ENCODE peak calls at places on chromosome 22, in four cellular contexts. T is esophagus squamous epithelium, H is IMR-90, Z is Peyer's patch. E is an unnamed sample. For H3K9me3, the result is how much of the 10 kb centered on the place peaks cover.

GRCh38 chr22:25853902-25854301 is 111.9 kb downstream of the MYO18B start:
- DNase-seq in H (no peak), Z (no peak), T (no peak), E (no peak)

GRCh38 chr22:37239336-37240239 is 4.5 kb downstream of the RAC2 start:
- DNase-seq in T (no peak), Z (no peak), H (no peak), E (no peak)

GRCh38 chr22:47169801-47170140 is 407.3 kb downstream of the TBC1D22A start:
- DNase-seq in Z (no peak), H (no peak), T (no peak), E (no peak)

GRCh38 chr22:19705181-19705934 is 8.9 kb upstream of the SEPTIN5 start:
- DNase-seq in Z (no peak), T (no peak), H (no peak), E (no peak)

GRCh38 chr22:29457730-29458129 is 19.3 kb downstream of the RFPL1 start:
- DNase-seq in Z (no peak), T (no peak), H (peak), E (peak)

GRCh38 chr22:35051791-35052190 is 14.2 kb upstream of the ISX start:
- DNase-seq in Z (no peak), T (no peak), H (no peak), E (no peak)

GRCh38 chr22:24965822-24966626 is 13.5 kb downstream of the KIAA1671 start:
- DNase-seq in T (no peak), H (no peak), Z (peak), E (peak)

GRCh38 chr22:35313311-35314121 is 13.8 kb downstream of the TOM1 start:
- DNase-seq in Z (no peak), T (no peak), H (peak), E (peak)

GRCh38 chr22:50724616-50725015 is 13.4 kb upstream of the ACR start:
- DNase-seq in Z (no peak), H (no peak), T (no peak), E (no peak)

GRCh38 chr22:45208696-45208992 is 32.0 kb downstream of the KIAA0930 start:
- DNase-seq in T (no peak), H (no peak), Z (peak), E (no peak)
- H3K9me3 ChIP-seq in T (under half), H (under half), Z (under half), E (under half)

GRCh38 chr22:22553141-22553540 is 5.9 kb downstream of the PRAME start:
- DNase-seq in Z (no peak), T (no peak), H (no peak), E (no peak)

GRCh38 chr22:22548910-22549309 is 10.2 kb downstream of the PRAME start:
- DNase-seq in Z (no peak), T (no peak), H (no peak), E (no peak)

GRCh38 chr22:22548349-22548716 is 10.7 kb downstream of the PRAME start:
- DNase-seq in Z (no peak), H (no peak), T (no peak), E (no peak)

GRCh38 chr22:22552630-22553029 is 6.4 kb downstream of the PRAME start:
- DNase-seq in H (no peak), Z (no peak), T (no peak), E (peak)

DNA sequence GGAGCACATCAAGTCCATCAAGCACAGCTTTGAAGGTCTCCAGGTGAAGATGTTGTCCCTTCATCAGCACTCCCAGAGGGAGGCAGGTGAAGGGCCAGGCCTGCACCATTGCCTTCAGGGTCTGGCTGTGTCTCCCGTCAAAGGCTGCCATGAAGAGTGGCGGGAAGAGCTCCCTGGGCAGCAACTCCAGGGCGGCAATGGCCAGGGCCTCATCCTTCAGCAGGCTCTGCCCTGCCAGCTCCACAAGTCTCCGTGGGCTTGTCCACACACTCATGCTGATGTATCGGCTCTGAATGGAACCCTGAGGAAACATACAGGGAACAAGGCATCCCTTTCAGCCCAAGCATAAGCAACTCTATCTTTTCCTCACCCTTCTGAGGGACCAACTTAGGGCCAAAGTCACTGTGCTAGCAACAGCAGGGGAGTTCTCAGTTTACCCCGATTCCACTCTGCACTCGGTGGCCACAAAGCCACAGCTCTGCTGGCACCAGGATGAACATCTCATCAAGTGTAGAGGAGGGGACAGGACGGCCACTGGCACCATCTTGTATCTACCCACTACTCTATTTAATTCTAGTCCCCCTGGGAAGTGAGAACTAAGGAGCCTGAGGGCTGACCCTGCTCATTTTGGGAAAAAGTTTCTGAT is 8.2 kb downstream of the PRAME start:
- DNase-seq in Z (no peak), H (no peak), T (no peak), E (no peak)
- H3K27ac ChIP-seq in Z (no peak), H (no peak), T (no peak), E (no peak)

DNA sequence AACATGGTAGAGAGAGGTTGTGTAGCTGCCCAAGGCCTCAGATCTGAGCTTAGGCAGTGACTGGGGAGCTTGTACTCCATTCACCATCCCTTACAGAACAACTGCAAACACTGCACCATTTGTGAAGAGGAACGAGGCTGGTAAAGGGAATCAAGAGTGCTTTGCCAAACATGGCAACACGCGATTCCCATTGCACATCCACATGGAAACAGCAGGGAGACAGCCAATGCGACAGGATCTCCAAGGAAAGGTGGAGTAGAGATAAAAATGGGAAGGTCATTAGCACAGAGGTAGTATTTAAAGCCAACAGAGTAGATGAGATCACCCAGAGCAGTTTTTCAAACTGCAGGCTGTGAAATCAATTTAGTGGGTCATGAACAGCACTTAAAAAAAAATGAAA is 42.0 kb downstream of the TCF20 start:
- DNase-seq in H (no peak), Z (no peak), T (no peak), E (no peak)
- H3K9me3 ChIP-seq in H (under half), Z (under half), T (under half), E (under half)

GRCh38 chr22:46039531-46039930 is 62.6 kb upstream of the WNT7B start:
- DNase-seq in H (no peak), T (no peak), Z (no peak), E (no peak)

GRCh38 chr22:46042786-46043185 is 65.8 kb upstream of the WNT7B start:
- DNase-seq in Z (peak), T (no peak), H (peak), E (no peak)

GRCh38 chr22:46040471-46041465 is 63.8 kb upstream of the WNT7B start:
- DNase-seq in T (no peak), Z (peak), H (no peak), E (no peak)

GRCh38 chr22:46043339-46043738 is 66.4 kb upstream of the WNT7B start:
- DNase-seq in T (no peak), Z (peak), H (no peak), E (no peak)

DNA sequence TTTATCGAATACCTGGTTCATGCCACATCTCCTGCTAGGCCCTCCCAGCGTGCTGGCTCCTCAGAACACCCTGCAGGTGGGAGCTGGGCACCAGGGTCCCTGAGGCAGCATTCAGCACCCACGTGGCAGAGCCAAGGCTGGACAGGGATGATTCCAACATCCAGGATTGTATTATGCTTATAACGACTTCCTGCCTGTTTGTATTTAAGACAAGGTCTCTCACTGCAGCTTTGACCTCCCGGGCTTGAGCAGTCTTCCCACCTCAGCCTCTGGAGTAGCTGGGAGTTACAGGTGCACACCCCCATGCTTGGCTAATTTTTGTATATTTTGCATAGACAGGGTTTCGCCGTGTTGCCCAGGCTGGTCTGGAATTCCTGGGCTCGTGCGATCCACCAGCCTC is 64.7 kb upstream of the WNT7B start:
- DNase-seq in T (no peak), Z (peak), H (no peak), E (no peak)
- H3K27ac ChIP-seq in T (peak), Z (no peak), H (no peak), E (no peak)

GRCh38 chr22:48628891-48629559 is 1198.6 kb downstream of the BRD1 start:
- DNase-seq in T (no peak), Z (no peak), H (no peak), E (peak)

GRCh38 chr22:48630444-48630777 is 1197.3 kb downstream of the BRD1 start:
- DNase-seq in H (no peak), T (no peak), Z (no peak), E (no peak)

GRCh38 chr22:48631288-48631687 is 1196.4 kb downstream of the BRD1 start:
- DNase-seq in T (no peak), H (no peak), Z (no peak), E (no peak)

GRCh38 chr22:48629631-48630443 is 1197.8 kb downstream of the BRD1 start:
- DNase-seq in T (no peak), H (no peak), Z (no peak), E (peak)

DNA sequence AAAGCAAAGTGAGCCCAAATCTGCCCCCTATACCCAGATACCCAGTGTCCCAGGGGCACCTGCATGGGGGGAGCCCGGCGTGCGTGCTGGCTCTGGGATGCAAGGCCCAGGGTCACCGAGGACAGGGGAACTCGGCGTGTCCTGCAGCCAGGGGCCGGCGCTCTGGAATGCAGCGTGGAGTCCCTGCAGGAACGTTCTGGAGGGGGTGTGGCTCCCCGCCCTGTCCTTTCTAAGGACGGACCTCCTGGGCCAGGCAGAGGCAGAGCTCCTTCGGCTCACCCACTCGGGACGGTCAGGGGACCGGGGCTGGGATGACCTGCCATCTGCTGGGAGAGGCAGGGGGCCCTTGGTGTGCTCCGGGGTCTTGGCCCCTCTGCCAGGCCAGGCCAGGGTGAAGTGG is 1196.8 kb downstream of the BRD1 start:
- DNase-seq in H (no peak), Z (no peak), T (no peak), E (no peak)
- H3K9me3 ChIP-seq in H (half or more), Z (under half), T (under half), E (under half)

GRCh38 chr22:20836987-20837823 is 21.4 kb downstream of the PI4KA start:
- DNase-seq in Z (no peak), H (no peak), T (no peak), E (no peak)
- H3K27ac ChIP-seq in Z (no peak), H (no peak), T (no peak), E (no peak)

DNA sequence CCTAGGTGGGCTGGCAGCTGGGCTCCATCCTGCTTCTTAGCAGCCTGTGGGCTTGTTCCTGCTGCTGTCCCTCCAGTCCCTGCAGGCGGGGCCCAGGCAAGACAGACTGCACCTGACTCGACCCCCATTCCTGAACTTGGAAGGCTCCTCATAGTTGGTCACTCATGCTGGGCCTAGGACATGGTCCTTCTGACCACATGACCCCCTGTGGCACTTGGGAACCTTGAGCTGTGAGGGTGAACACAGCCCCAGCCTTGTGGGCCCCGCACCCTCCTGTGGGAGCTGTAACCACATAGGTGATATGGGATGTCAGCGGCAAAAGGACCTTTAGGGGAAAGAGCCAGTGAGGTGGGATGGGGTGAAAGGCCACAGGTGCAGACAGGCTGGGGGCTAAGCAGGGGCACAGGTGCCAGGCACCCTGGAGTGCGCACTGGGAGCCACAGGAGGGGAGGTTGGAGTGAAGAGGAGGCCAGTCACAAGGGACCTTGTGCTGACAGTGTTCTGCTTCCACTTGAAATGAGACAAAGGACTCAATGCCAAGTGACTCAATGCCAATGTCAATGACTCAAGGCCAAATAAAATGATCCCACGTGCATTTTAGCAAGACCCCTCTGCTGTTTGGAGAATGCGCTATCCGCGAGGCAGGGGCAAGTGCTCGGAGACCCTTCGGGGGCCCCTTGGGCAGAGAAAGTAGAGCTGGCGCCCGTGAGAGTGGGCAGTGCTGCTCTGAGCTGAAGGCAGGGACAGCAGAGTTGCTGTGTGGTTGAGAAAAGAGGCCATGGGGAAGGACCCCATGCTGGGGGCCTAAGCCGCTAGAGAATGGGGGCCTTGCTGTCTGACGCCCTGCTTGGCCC is 90.7 kb downstream of the MORC2 start:
- DNase-seq in Z (no peak), H (no peak), T (no peak), E (no peak)
- H3K9me3 ChIP-seq in Z (under half), H (under half), T (under half), E (under half)

DNA sequence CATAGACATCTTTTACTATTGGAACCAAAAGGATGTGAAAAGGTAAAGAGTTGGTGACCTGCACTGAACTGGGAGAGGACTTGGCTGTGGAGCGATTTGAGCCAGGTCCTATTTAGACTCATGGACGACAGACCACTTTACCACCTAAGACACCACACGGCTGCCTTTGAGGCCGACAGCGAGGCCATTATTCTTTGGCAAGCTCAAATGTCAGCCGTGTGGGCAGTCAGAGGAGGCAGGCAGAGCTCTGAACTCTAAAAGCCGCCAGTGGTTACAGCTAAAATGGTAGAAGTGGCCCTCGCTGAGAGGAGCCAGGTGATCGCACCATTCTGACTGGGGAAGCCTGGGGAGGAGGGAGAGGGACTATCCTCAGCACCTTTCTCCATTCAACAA is 50.5 kb downstream of the SCUBE1 start:
- DNase-seq in Z (no peak), H (no peak), T (no peak), E (no peak)
- H3K27ac ChIP-seq in Z (peak), H (no peak), T (peak), E (peak)

E was measured in SJCRH30.